ENCODE peak calls at places on chromosomes 1 and 21, in four cellular contexts. One of them, this sample, is unnamed.

GRCh38 chr1:170698301-170698700 is 34.4 kb downstream of the PRRX1 start:
- DNase-seq in GM12878: no peak
- DNase-seq in HCT116: no peak
- DNase-seq in H1: no peak
- DNase-seq in this sample: no peak

GRCh38 chr1:175687699-175688098 is 55.7 kb downstream of the TNR start:
- DNase-seq in H1: no peak
- DNase-seq in GM12878: no peak
- DNase-seq in HCT116: no peak
- DNase-seq in this sample: no peak

GRCh38 chr1:6890686-6891085 is 105.4 kb downstream of the CAMTA1 start:
- DNase-seq in HCT116: no peak
- DNase-seq in GM12878: no peak
- DNase-seq in H1: no peak
- DNase-seq in this sample: no peak

GRCh38 chr1:35640380-35641232 is 720 bp downstream of the PSMB2 start:
- DNase-seq in HCT116: no peak
- DNase-seq in H1: no peak
- DNase-seq in GM12878: no peak
- DNase-seq in this sample: no peak

GRCh38 chr1:156104065-156104810 is 10.3 kb upstream of the LMNA start:
- DNase-seq in H1: no peak
- DNase-seq in HCT116: no peak
- DNase-seq in GM12878: no peak
- DNase-seq in this sample: no peak

GRCh38 chr1:35629051-35629450 is 12.3 kb downstream of the PSMB2 start:
- DNase-seq in GM12878: no peak
- DNase-seq in H1: no peak
- DNase-seq in HCT116: no peak
- DNase-seq in this sample: no peak

GRCh38 chr1:31706384-31707058 is 2.7 kb upstream of the COL16A1 start:
- DNase-seq in GM12878: no peak
- DNase-seq in HCT116: no peak
- DNase-seq in H1: no peak
- DNase-seq in this sample: no peak

GRCh38 chr21:42341776-42342542 is 8.8 kb downstream of the TFF2 start:
- DNase-seq in H1: no peak
- DNase-seq in GM12878: no peak
- DNase-seq in HCT116: no peak
- DNase-seq in this sample: no peak

GRCh38 chr1:154342836-154343472 is 17.6 kb downstream of the ATP8B2 start:
- DNase-seq in GM12878: no peak
- DNase-seq in H1: no peak
- DNase-seq in HCT116: no peak
- DNase-seq in this sample: no peak

DNA sequence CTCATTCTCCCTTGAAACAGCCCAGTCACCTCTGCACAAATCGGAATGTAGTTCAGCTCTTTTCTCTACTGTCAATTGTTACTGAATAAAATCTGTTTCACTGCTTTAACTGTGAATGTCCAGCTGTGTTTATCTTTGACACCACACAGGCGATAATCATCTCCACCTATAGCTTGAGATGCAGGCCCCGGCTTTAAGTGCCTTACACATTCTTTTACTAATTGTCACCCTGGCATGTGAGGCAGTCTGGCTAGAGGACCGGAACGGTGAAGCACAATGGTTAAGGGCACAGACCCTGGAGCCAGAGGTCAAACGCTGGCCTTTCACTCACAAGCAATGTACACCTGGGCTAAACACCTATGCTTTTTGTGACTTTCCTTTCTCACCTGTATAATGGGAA is 122.9 kb upstream of the C8B start:
- DNase-seq in H1: no peak
- DNase-seq in GM12878: no peak
- DNase-seq in HCT116: no peak
- DNase-seq in this sample: no peak
- TF ChIP-seq EZH2 in H1: no peak
- TF ChIP-seq EZH2 in GM12878: no peak
- TF ChIP-seq EZH2 in HCT116: no peak
- TF ChIP-seq EZH2 in this sample: no peak

GRCh38 chr1:48030211-48030610 is 33.0 kb upstream of the TRABD2B start:
- DNase-seq in H1: no peak
- DNase-seq in GM12878: no peak
- DNase-seq in HCT116: no peak
- DNase-seq in this sample: no peak
- TF ChIP-seq RAD21 in H1: no peak
- TF ChIP-seq RAD21 in GM12878: no peak
- TF ChIP-seq RAD21 in HCT116: no peak
- TF ChIP-seq RAD21 in this sample: no peak

DNA sequence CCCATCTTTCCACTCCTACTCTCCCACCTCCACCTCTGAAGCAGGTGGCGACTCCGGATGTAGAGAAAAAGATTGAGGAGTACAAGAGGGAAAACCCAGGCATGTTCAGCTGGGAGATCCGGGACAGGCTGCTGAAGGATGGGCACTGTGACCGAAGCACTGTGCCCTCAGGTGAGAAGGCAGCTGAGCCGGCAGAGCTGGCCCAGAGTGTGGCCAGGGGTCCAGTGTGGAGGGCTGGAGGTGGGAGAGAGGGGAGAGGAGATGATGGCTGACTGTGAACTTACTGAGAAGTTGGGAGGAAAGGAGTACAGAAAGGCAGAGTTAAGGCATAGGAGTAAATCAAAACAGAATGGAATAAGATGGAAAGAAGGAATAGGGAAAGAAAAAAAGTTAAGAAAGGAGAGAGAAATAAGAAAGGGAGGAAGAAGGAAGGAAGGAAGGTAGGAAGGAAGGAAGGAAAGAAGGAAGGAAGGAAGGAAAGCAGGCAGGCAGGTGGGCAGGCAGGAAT is 4.5 kb downstream of the PAX7 start:
- DNase-seq in GM12878: no peak
- DNase-seq in HCT116: no peak
- DNase-seq in H1: no peak
- DNase-seq in this sample: no peak
- TF ChIP-seq EZH2 in GM12878: no peak
- TF ChIP-seq EZH2 in HCT116: no peak
- TF ChIP-seq EZH2 in H1: peak
- TF ChIP-seq EZH2 in this sample: no peak

GRCh38 chr1:198498881-198499280 is 41.6 kb downstream of the ATP6V1G3 start:
- DNase-seq in GM12878: no peak
- DNase-seq in HCT116: no peak
- DNase-seq in H1: no peak
- DNase-seq in this sample: no peak
- TF ChIP-seq RAD21 in GM12878: no peak
- TF ChIP-seq RAD21 in HCT116: no peak
- TF ChIP-seq RAD21 in H1: no peak
- TF ChIP-seq RAD21 in this sample: no peak

DNA sequence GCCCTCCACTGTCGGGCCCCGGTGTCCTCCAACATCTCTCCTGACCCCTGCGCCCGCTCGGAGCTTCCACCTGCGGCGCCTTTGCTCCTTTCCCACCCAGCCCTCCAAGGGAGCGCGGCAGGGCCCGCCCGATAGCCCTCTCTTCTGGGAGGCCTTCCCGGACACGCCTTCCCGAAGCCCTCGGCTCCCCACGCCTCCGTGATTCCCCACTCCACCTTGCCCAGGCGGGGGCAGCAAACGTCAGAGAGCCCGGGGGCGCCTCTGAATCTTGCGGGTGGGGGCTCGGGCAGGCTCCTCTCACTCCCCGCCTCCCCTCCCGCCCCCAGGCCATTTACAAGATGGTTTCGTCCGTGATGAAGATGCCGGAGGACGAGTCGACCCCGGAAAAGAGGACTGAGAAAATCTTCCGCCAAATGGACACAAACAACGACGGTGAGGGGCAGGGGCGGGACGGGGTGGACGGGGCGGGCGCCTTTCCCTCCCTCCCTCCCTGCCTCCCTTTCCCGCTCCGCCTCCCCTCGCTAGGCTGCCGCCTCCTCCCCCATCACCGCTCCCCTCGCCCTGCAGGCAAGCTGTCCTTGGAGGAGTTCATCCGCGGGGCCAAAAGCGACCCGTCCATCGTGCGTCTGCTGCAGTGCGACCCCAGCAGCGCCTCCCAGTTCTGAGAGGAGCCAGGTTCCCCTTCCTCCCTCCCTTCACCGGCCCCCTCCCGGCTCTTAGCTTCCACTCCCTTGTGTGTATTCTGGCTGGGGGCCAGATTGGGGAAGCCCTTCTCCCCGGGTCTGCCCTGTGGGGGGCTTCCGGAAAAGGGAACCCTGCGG is 7.1 kb downstream of the HPCA start:
- DNase-seq in GM12878: no peak
- DNase-seq in HCT116: no peak
- DNase-seq in H1: no peak
- DNase-seq in this sample: peak
- TF ChIP-seq EZH2 in GM12878: no peak
- TF ChIP-seq EZH2 in HCT116: no peak
- TF ChIP-seq EZH2 in H1: no peak
- TF ChIP-seq EZH2 in this sample: no peak

GRCh38 chr1:62068302-62068936 is 126.2 kb upstream of the L1TD1 start:
- DNase-seq in H1: no peak
- DNase-seq in GM12878: no peak
- DNase-seq in HCT116: no peak
- DNase-seq in this sample: no peak
- TF ChIP-seq RAD21 in H1: no peak
- TF ChIP-seq RAD21 in GM12878: no peak
- TF ChIP-seq RAD21 in HCT116: no peak
- TF ChIP-seq RAD21 in this sample: no peak

This sample was measured in K562.